ENCODE peak calls at places on chromosomes 11 and 22, in seven cellular contexts. C, K, U, T, R, H and L are unnamed samples.

GRCh38 chr22:47309946-47310345 is 547.5 kb downstream of the TBC1D22A start:
- DNase-seq in R (no peak), K (no peak), C (no peak), H (no peak), T (no peak), U (no peak), L (no peak)

GRCh38 chr22:31055322-31056159 is 25.6 kb upstream of the SMTN start:
- DNase-seq in R (no peak), K (peak), U (peak), T (no peak), C (peak), H (peak), L (peak)

GRCh38 chr11:12272821-12273617 is 104.4 kb upstream of the PARVA start:
- DNase-seq in U (peak), H (no peak), R (no peak), K (no peak), C (peak), T (no peak), L (no peak)

GRCh38 chr11:93100211-93100610 is 97.6 kb downstream of the SLC36A4 start:
- DNase-seq in C (no peak), K (no peak), R (no peak), T (no peak), U (peak), H (no peak), L (peak)

GRCh38 chr11:64766881-64767280 is 7.1 kb upstream of the PYGM start:
- DNase-seq in H (no peak), R (no peak), K (no peak), T (no peak), U (no peak), C (peak), L (no peak)

GRCh38 chr22:37231406-37232139 is 12.5 kb downstream of the RAC2 start:
- DNase-seq in C (no peak), T (no peak), H (no peak), K (no peak), R (no peak), U (no peak), L (no peak)

GRCh38 chr22:38982008-38982927 is at the start of gene APOBEC3B:
- DNase-seq in U (peak), T (peak), H (peak), C (peak), R (no peak), K (peak), L (peak)

GRCh38 chr11:48063424-48063978 is 83.1 kb downstream of the PTPRJ start:
- DNase-seq in T (no peak), H (no peak), C (no peak), K (peak), R (no peak), U (peak), L (peak)

GRCh38 chr11:77322926-77323590 is 21.6 kb upstream of the GDPD4 start:
- DNase-seq in H (no peak), T (no peak), U (no peak), C (no peak), R (no peak), K (no peak), L (peak)

GRCh38 chr22:41369837-41370236 is 11.9 kb upstream of the TEF start:
- DNase-seq in H (no peak), T (no peak), U (no peak), K (no peak), R (no peak), C (no peak), L (no peak)

GRCh38 chr11:69834811-69835800 is 15.9 kb upstream of the FGF3 start:
- DNase-seq in C (peak), R (no peak), K (no peak), T (no peak), H (no peak), U (no peak), L (no peak)

GRCh38 chr11:20015529-20016427 is 144.5 kb downstream of the DBX1 start:
- DNase-seq in H (no peak), T (no peak), R (peak), U (no peak), K (no peak), C (no peak), L (no peak)

GRCh38 chr22:45310331-45311032 is 748 bp downstream of the FAM118A start:
- DNase-seq in R (no peak), T (no peak), U (no peak), C (no peak), K (no peak), H (no peak), L (no peak)

GRCh38 chr22:29344137-29344536 is 28.6 kb upstream of the RASL10A start:
- DNase-seq in R (peak), T (no peak), K (peak), H (no peak), C (no peak), U (peak), L (peak)

GRCh38 chr11:117950320-117950719 is 21.1 kb upstream of the TMPRSS13 start:
- DNase-seq in R (no peak), C (no peak), U (no peak), T (peak), K (no peak), H (no peak), L (no peak)

GRCh38 chr11:61004841-61005240 is 33.4 kb downstream of the CD6 start:
- DNase-seq in T (no peak), U (no peak), H (no peak), C (no peak), R (no peak), K (no peak), L (no peak)

GRCh38 chr11:69948256-69949141 is 129.3 kb upstream of the FGF3 start:
- DNase-seq in C (no peak), R (no peak), H (no peak), U (peak), K (peak), T (no peak), L (no peak)

GRCh38 chr11:66864172-66864901 is 7.5 kb downstream of the LRFN4 start:
- DNase-seq in H (no peak), T (no peak), U (no peak), C (no peak), K (no peak), R (no peak), L (no peak)

GRCh38 chr11:69655479-69656394 is 14.8 kb downstream of the CCND1 start:
- DNase-seq in C (peak), R (no peak), U (no peak), T (no peak), H (no peak), K (no peak), L (no peak)

GRCh38 chr11:126878892-126879291 is 121.7 kb downstream of the KIRREL3 start:
- DNase-seq in H (no peak), C (no peak), K (no peak), T (no peak), U (no peak), R (no peak), L (no peak)

GRCh38 chr11:70191495-70192140 is 11.5 kb upstream of the FADD start:
- DNase-seq in U (peak), T (peak), H (peak), K (peak), R (peak), C (peak), L (peak)

GRCh38 chr11:88016392-88017020 is 158.7 kb downstream of the RAB38 start:
- DNase-seq in R (peak), C (peak), U (peak), H (peak), T (peak), K (peak), L (peak)

GRCh38 chr22:31345331-31346254 is 553 bp downstream of the PATZ1 start:
- DNase-seq in T (peak), H (peak), U (peak), C (peak), R (peak), K (peak), L (peak)

GRCh38 chr11:45079943-45080719 is 66.3 kb upstream of the PRDM11 start:
- DNase-seq in R (no peak), C (no peak), U (no peak), K (no peak), H (no peak), T (peak), L (no peak)

GRCh38 chr22:27113211-27114030 is 456.0 kb downstream of the MIAT start:
- DNase-seq in R (no peak), C (peak), K (peak), H (peak), U (peak), T (no peak), L (peak)

GRCh38 chr11:82980292-82980691 is 78.8 kb downstream of the DDIAS start:
- DNase-seq in T (no peak), K (peak), R (no peak), U (peak), C (no peak), H (no peak), L (peak)

GRCh38 chr22:42691440-42691839 is 29.2 kb downstream of the A4GALT start:
- DNase-seq in R (no peak), C (peak), K (no peak), H (no peak), U (no peak), T (no peak), L (no peak)

GRCh38 chr22:45010532-45010900 is 711 bp upstream of the PHF21B start:
- DNase-seq in U (no peak), H (no peak), R (no peak), C (no peak), K (no peak), T (no peak), L (no peak)

GRCh38 chr22:44191036-44191454 is 10.3 kb downstream of the PARVG start:
- DNase-seq in T (no peak), H (no peak), U (no peak), K (peak), R (no peak), C (no peak), L (no peak)

GRCh38 chr11:126764221-126764620 is 236.3 kb downstream of the KIRREL3 start:
- DNase-seq in H (no peak), K (no peak), T (no peak), C (no peak), U (no peak), R (peak), L (no peak)